ENCODE peak calls at places on chromosomes 2 and 18, in four cellular contexts. A, G, L and F are unnamed samples.

GRCh38 chr2:168525741-168526140 is 69.7 kb downstream of the CERS6 start:
- DNase-seq in A (no peak), G (no peak), L (no peak), F (no peak)

GRCh38 chr18:57797209-57797651 is 5.9 kb downstream of the ATP8B1 start:
- DNase-seq in A (no peak), G (no peak), L (peak; percentile 22), F (no peak)

GRCh38 chr2:31192396-31193065 is 24.8 kb downstream of the CAPN14 start:
- DNase-seq in A (no peak), G (no peak), L (no peak), F (no peak)

GRCh38 chr2:114261366-114261765 is 181.1 kb upstream of the DPP10 start:
- DNase-seq in A (no peak), G (no peak), L (no peak), F (no peak)

GRCh38 chr2:230739961-230740360 is 27.3 kb downstream of the CAB39 start:
- DNase-seq in A (no peak), G (no peak), L (no peak), F (no peak)

GRCh38 chr2:175003875-175004729 is 1.1 kb downstream of the CHN1 start:
- DNase-seq in A (no peak), G (no peak), L (no peak), F (no peak)

GRCh38 chr2:3823748-3824147 is 120.4 kb downstream of the DCDC2C start:
- DNase-seq in A (no peak), G (peak; percentile 5), L (no peak), F (no peak)

GRCh38 chr18:32771169-32771751 is 1.6 kb downstream of the KLHL14 start:
- DNase-seq in A (no peak), G (no peak), L (peak; percentile 55), F (no peak)

GRCh38 chr2:72149556-72150156 is 2.0 kb upstream of the CYP26B1 start:
- DNase-seq in A (no peak), G (no peak), L (no peak), F (no peak)

GRCh38 chr2:216665240-216665639 is 30.1 kb downstream of the IGFBP5 start:
- DNase-seq in A (no peak), G (peak; percentile 34), L (no peak), F (no peak)

DNA sequence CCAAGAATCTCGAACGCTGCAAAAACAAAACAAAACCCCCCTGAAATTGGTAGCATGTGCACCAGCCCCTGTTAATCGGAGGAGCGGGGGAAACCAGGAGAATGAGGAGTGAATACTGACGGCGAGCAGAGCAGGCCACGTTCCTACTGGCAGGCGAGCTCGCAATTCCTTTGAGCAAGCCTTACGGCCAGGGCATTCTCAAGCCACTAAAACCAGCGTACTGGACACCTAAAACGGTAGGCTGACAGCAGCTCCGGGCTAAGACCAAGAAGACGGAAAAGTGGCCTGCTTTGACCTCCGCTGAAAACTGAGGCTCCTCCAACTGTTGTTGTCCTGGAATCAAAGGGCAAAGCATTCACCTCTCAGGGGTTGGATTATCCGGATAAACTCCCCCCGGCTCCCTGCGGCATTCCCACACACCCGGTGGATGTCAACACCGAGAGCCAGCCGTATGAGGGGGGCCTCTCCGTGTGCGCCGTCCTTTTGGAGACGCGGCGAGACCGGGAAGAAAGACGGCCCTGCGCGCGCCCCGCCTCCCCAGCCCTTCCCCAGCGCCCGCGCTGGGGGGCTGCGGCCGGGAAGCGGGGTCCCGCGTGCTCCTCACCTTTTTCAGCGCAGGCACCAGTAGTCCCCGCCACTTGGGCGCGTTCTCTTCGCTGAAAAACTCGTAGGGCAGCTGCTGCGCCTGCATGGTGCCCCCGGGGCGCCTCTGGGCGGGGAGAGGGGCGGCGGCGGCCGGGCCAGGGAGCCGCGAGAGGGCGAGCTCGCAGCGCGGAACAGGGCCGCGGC is 925 bp downstream of the SOS1 start:
- DNase-seq in A (peak; percentile 62), G (peak; percentile 50), L (peak; percentile 67), F (peak; percentile 64)
- TF ChIP-seq CTCF in A (no peak), G (no peak), L (no peak), F (peak; percentile 20)

GRCh38 chr2:88307817-88308216 is 137.7 kb downstream of the THNSL2 start:
- DNase-seq in A (no peak), G (peak; percentile 2), L (no peak), F (no peak)
- TF ChIP-seq CTCF in A (no peak), G (peak; percentile 46), L (no peak), F (peak; percentile 28)

GRCh38 chr2:129936334-129936934 is 43.0 kb upstream of the RAB6C start:
- DNase-seq in A (peak; percentile 22), G (no peak), L (peak; percentile 69), F (no peak)
- TF ChIP-seq CTCF in A (no peak), G (peak; percentile 59), L (peak; percentile 62), F (peak; percentile 38)

GRCh38 chr2:237085261-237086221 is at the start of gene COPS8:
- DNase-seq in A (peak; percentile 88), G (peak; percentile 91), L (peak; percentile 93), F (peak; percentile 92)
- TF ChIP-seq CTCF in A (peak; percentile 47), G (peak; percentile 31), L (peak; percentile 10), F (no peak)

DNA sequence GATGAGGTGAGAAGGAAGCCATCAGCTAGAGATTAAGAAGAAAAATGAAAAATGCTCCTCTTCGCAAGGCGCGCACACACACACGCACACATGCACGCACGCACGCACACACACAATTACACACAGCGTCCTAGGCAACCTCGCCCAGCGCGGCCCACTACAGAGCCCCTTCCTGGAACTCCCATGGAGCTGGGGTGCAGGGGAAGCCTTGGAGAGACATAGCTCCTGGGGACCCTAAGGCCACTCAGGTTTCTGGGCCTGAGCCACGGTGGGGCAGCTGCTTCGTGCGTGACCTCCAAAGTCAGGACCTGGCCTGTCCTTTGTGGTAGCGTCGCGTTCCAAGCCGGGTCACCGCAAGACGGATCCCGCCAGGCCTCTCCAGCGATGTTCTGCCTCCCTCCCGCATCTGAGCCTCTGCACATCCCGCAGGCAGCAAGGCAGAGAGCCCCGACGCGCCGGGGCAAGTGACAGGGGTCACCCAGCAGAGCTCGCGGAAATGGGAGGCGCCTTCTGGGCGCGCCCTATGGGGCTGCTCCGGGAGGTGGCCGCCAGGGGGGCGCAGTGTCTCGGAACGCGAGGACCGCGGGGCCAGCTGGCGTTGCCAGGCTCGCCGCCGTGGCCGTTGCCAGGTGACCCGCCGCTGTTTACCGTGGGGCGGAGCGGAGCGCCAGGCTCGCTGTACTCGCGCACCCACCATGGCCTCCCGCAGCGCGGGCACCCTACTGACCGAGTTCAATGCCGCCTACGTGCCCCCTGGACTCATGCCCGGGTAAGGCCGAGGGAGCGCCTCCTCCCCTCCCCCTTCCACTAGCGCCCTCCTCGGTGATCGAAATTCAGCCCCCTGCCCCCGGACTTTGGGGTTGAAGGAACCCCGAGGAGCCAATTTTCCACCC is 79.0 kb downstream of the CIB4 start:
- DNase-seq in A (no peak), G (peak; percentile 4), L (no peak), F (no peak)
- TF ChIP-seq CTCF in A (no peak), G (peak; percentile 15), L (no peak), F (no peak)

GRCh38 chr2:73289304-73289703 is 4.0 kb downstream of the EGR4 start:
- DNase-seq in A (no peak), G (no peak), L (no peak), F (no peak)
- TF ChIP-seq CTCF in A (no peak), G (no peak), L (no peak), F (no peak)

GRCh38 chr2:166695154-166695553 is 193.1 kb upstream of the XIRP2 start:
- DNase-seq in A (no peak), G (no peak), L (no peak), F (no peak)

DNA sequence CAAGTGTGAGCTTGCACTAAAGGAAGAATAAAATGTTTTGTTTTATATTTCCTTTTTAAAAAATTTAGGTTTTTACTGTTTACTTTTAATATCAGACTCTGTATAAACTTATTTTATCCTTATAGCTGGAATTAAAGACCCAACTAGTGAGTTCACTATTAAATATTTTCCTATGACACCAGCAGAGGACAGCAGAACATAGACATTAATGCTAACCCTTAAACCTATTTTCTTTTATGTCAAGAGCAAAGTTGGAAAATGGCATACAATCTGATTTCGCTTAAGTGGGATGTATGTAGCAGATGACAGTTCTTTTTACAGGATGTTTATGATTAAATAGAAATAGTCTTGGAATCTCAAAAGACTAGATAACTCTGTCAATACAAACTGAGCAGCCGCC is 188.2 kb upstream of the XIRP2 start:
- DNase-seq in A (no peak), G (no peak), L (no peak), F (no peak)
- TF ChIP-seq CTCF in A (no peak), G (no peak), L (no peak), F (no peak)